ENCODE peak calls at places on chromosomes 4 and X, in ten cellular contexts. Q is brain microvascular endothelial cell; I is upper lobe of right lung; R is testis; U is body of pancreas; A is aorta; H is naive thymus-derived CD4-positive, alpha-beta T cell; T is mammary epithelial cell; J is thoracic aorta; S is Peyer's patch. E is an unnamed sample. For H3K27me3, the result is how much of the 10 kb centered on the place peaks cover.

GRCh38 chrX:47796433-47796906 is 40.2 kb upstream of the ZNF81 start:
- DNase-seq in Q (peak), I (no peak), R (peak), U (no peak), A (no peak), H (no peak), T (peak), J (no peak), S (no peak), E (no peak)

GRCh38 chrX:46325312-46325877 is 219.8 kb downstream of the ZNF674 start:
- DNase-seq in Q (peak), I (no peak), R (no peak), U (peak), A (no peak), H (no peak), T (peak), J (no peak), S (peak), E (no peak)

GRCh38 chrX:84046403-84046984 is 141.5 kb downstream of the RPS6KA6 start:
- DNase-seq in Q (no peak), I (no peak), R (peak), U (peak), A (no peak), H (peak), T (peak), J (no peak), S (peak), E (peak)

GRCh38 chr4:5399790-5400421 is 308.5 kb downstream of the EVC2 start:
- DNase-seq in Q (peak), I (no peak), R (peak), U (no peak), A (no peak), H (no peak), T (no peak), J (no peak), S (no peak), E (peak)

GRCh38 chrX:65689377-65689776 is 21.9 kb downstream of the MSN start:
- DNase-seq in Q (no peak), I (no peak), R (no peak), U (no peak), A (no peak), H (no peak), T (peak), J (no peak), S (no peak), E (no peak)

GRCh38 chr4:14897217-14897616 is 105.1 kb upstream of the CPEB2 start:
- DNase-seq in Q (peak), I (no peak), R (no peak), U (no peak), A (no peak), H (no peak), T (peak), J (no peak), S (no peak), E (no peak)

GRCh38 chr4:165152527-165152926 is 39.9 kb upstream of the TMEM192 start:
- DNase-seq in Q (no peak), I (no peak), R (no peak), U (no peak), A (no peak), H (no peak), T (no peak), J (no peak), S (no peak), E (no peak)

GRCh38 chr4:13559414-13559813 is 15.1 kb upstream of the NKX3-2 start:
- DNase-seq in Q (peak), I (no peak), R (no peak), U (no peak), A (no peak), H (no peak), T (peak), J (no peak), S (no peak), E (no peak)

GRCh38 chr4:68895561-68896198 is 55.9 kb downstream of the UGT2A3 start:
- DNase-seq in Q (no peak), I (no peak), R (no peak), U (no peak), A (no peak), H (no peak), T (no peak), J (no peak), S (no peak), E (no peak)

DNA sequence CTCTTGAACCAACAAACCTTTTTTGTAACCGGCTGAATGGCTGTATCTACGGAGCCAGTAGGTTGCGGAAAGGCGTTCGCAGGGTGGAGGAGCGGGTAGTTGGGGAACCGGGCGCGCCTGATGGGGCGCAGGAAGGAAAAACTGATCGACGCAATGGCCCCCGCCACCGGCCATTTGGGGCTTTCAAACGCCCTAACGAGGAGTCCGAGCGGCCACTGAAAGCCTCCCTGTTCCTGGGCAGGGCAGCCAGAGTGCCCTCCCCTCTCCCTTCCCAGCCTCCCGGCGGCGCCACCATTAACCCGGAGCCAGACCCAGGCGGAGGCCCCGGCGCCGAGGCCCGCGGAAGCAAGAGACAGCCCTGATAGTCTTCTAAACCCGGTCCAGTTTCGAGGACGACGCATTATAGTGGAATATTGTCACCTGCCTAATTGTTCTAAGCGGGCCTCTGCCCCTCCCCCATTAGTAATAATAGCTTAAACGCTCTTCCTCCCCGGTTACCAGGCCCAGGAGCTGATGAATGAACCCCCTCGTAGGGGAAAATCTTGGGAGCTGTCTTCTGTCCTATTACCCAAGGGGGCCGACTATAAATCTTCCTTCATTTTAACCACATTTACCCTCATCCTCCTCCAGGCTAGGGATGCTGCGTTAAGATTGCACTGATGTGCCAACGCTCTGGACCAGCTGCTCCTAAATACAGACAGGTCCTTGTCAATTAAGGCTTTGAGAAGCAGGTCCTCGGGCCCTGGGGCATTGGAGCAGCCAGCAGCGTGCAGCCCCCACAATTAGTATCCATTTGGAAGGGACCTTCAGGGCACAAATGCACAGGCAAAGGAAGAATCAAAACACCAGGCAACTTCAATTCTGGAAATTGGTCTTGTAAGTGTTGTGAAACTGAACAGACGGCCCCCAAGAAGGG is 61.6 kb upstream of the TMEM33 start:
- DNase-seq in Q (no peak), I (no peak), R (no peak), U (no peak), A (no peak), H (no peak), T (no peak), J (no peak), S (no peak), E (no peak)
- H3K27me3 ChIP-seq in Q (half or more), I (half or more), R (under half), U (under half), A (under half), H (under half), T (under half), J (under half), S (under half), E (under half)

GRCh38 chr4:140286503-140286902 is 86.9 kb upstream of the SCOC start:
- DNase-seq in Q (no peak), I (no peak), R (peak), U (no peak), A (no peak), H (no peak), T (no peak), J (no peak), S (no peak), E (no peak)
- H3K27me3 ChIP-seq in Q (under half), I (under half), R (under half), U (under half), A (under half), H (under half), T (under half), J (under half), S (under half), E (under half)

DNA sequence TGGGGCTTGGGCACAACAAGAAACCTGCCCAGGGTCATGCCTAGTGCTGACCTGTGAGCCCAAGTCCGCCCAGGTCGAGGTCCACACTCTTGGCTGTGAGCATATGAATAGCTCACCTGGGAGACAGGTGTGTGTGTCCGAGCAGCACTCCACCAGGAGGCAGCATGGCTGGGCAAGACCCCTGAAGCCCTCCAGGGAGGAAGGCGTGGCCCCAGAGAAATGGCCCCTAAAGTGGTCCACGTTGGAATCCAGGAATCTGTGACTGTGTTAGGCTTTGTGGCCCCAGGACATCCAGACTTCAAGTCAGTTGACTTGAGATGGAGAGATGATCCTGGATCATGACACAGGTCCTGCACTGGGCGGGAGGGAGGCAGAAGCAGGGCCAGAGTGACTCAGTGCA is 138.8 kb downstream of the CPZ start:
- DNase-seq in Q (no peak), I (peak), R (no peak), U (no peak), A (peak), H (no peak), T (no peak), J (no peak), S (peak), E (no peak)
- H3K27me3 ChIP-seq in Q (under half), I (under half), R (under half), U (under half), A (under half), H (under half), T (under half), J (under half), S (under half), E (under half)

DNA sequence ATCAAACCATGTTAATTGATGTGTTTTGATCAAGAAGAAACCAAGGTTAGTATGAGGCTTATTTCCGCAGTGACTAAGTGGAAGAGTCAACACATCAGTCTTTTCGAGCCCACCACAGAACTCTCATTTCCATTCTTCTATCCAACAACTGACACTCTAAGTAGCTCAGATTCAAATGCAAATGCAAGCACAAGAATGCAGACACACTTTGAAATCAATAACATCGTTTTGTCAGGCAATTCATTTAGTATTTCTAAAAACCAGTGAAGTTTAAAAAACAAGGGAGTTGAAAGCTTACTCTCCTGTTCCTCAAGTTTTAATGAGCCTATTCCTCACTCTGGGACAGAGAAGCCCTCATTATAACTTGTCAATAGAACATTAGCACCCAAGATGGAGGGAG is 433.1 kb downstream of the ZIC3 start:
- DNase-seq in Q (no peak), I (no peak), R (no peak), U (no peak), A (no peak), H (no peak), T (no peak), J (no peak), S (no peak), E (peak)
- H3K27me3 ChIP-seq in Q (under half), I (under half), R (under half), U (under half), A (under half), H (under half), T (under half), J (under half), S (under half), E (under half)

GRCh38 chrX:71936632-71937031 is 26.0 kb downstream of the NHSL2 start:
- DNase-seq in Q (no peak), I (no peak), R (no peak), U (no peak), A (no peak), H (no peak), T (no peak), J (no peak), S (no peak), E (no peak)
- H3K27me3 ChIP-seq in Q (under half), I (under half), R (under half), U (under half), A (under half), H (under half), T (under half), J (under half), S (under half), E (under half)

DNA sequence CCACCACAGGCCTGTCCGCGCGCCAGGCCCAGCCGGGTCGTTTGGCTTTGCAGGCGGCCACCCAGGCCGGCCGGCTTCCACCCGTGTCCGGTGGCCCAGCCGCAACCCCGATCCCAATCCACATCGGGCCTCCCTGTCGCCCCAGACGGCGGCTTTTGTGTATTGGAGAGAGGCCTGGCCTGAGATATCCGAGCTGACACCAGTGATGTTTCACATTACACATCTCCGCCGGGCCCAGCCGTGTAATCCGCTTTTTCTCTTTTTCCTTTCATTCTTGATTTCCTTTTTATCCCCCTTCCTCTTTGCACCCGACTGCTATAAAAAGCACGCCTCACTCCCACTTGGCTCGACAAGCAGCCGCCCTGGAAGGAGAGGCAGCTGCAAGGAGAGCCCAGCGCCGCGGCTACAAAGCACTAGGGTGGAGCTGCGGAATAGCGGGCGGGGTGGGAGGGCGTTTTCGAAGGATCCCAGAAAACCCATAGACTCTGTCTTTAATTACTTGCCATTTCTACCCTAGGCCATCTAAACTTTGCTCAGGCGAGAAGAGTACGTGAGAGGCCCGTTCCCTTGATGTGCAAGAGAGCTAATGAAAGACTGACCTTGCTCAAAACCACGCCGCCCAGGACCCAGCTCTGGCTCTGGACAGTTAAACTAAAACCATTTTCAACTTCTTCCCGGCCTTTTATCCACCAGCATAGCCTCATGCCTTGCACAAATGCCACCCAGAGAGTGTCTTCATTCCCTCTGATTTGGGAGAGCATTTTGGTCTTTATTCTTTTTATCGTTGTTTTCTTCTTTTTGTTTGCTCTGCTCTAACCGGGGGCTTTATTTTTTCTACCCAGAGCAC is 3.3 kb downstream of the PITX2 start:
- DNase-seq in Q (no peak), I (no peak), R (no peak), U (no peak), A (peak), H (no peak), T (no peak), J (no peak), S (no peak), E (no peak)
- H3K27me3 ChIP-seq in Q (half or more), I (half or more), R (under half), U (half or more), A (under half), H (under half), T (half or more), J (half or more), S (under half), E (under half)

GRCh38 chr4:114038762-114039392 is 59.4 kb upstream of the ARSJ start:
- DNase-seq in Q (no peak), I (no peak), R (no peak), U (no peak), A (no peak), H (no peak), T (no peak), J (no peak), S (no peak), E (no peak)
- H3K27me3 ChIP-seq in Q (under half), I (under half), R (under half), U (under half), A (under half), H (under half), T (under half), J (under half), S (under half), E (under half)

GRCh38 chrX:132614297-132614696 is 125.5 kb upstream of the MBNL3 start:
- DNase-seq in Q (no peak), I (no peak), R (peak), U (no peak), A (no peak), H (no peak), T (no peak), J (no peak), S (no peak), E (no peak)

GRCh38 chrX:132613801-132614200 is 125.0 kb upstream of the MBNL3 start:
- DNase-seq in Q (no peak), I (no peak), R (no peak), U (no peak), A (no peak), H (no peak), T (no peak), J (no peak), S (no peak), E (no peak)

GRCh38 chrX:132612990-132613564 is 124.2 kb upstream of the MBNL3 start:
- DNase-seq in Q (peak), I (peak), R (peak), U (peak), A (peak), H (no peak), T (peak), J (no peak), S (peak), E (peak)

GRCh38 chrX:132618810-132619209 is 130.0 kb upstream of the MBNL3 start:
- DNase-seq in Q (no peak), I (no peak), R (no peak), U (no peak), A (no peak), H (no peak), T (no peak), J (no peak), S (no peak), E (no peak)

DNA sequence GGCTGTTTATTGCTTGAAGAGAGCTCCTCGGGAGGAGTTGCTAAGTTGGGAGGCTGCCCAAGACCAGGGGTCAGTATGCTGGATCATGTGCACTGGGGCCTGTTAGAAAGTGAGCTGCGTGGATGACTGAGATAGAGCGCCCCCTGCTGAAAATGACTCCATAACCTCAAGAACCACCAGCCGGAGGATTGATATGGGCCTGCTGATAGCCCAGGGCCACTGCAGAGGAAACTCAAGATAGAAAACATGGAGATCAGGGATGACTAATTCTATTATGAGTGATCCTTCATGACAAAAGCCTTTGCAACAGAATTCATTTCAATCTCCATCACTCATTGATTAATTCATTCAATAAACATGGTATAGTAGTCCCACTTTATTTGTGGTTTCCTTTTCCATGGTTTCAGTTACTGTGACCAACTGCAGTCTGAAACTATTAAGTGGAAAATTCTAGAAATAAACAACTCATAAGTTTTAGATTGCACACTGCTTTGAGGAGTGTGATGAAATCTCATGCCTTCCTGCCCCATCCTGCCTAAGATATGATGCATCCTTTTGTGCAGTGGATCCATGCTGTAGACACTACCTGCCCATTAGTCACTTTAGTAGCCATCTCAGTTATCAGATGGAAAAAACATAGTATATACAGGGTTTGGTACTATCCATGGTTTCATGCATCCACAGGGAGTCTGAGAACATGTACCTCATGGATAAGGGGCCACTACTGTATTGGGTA is 126.7 kb upstream of the MBNL3 start:
- DNase-seq in Q (peak), I (no peak), R (peak), U (peak), A (no peak), H (peak), T (peak), J (no peak), S (peak), E (peak)
- H3K27me3 ChIP-seq in Q (under half), I (under half), R (under half), U (under half), A (under half), H (under half), T (under half), J (under half), S (under half), E (under half)

GRCh38 chr4:3463556-3464348 is 646 bp downstream of the DOK7 start:
- DNase-seq in Q (no peak), I (no peak), R (no peak), U (no peak), A (no peak), H (no peak), T (no peak), J (no peak), S (no peak), E (no peak)

GRCh38 chr4:3465698-3466671 is 2.9 kb downstream of the DOK7 start:
- DNase-seq in Q (no peak), I (no peak), R (peak), U (no peak), A (no peak), H (no peak), T (no peak), J (no peak), S (no peak), E (no peak)

GRCh38 chr4:3466691-3467600 is 3.8 kb downstream of the DOK7 start:
- DNase-seq in Q (no peak), I (no peak), R (peak), U (no peak), A (no peak), H (no peak), T (no peak), J (no peak), S (no peak), E (no peak)

GRCh38 chr4:3464349-3464905 is 1.3 kb downstream of the DOK7 start:
- DNase-seq in Q (no peak), I (no peak), R (no peak), U (no peak), A (no peak), H (no peak), T (no peak), J (no peak), S (no peak), E (no peak)

GRCh38 chr4:3464911-3465697 is 2.0 kb downstream of the DOK7 start:
- DNase-seq in Q (no peak), I (no peak), R (no peak), U (no peak), A (no peak), H (no peak), T (no peak), J (no peak), S (no peak), E (no peak)
- H3K27me3 ChIP-seq in Q (under half), I (under half), R (under half), U (under half), A (under half), H (under half), T (under half), J (under half), S (under half), E (under half)